ENCODE peak calls at places on chromosome 1, in eight cellular contexts. Z is AG09309, H is WTC11, L is Calu3, O is pancreas, N is progenitor cell of endocrine pancreas, Y is brain microvascular endothelial cell, F is breast epithelium. I is an unnamed sample.

GRCh38 chr1:73537400-73537799 is 660.6 kb downstream of the LRRIQ3 start:
- DNase-seq in Z (no peak), H (peak; percentile 55), L (no peak), O (no peak), N (no peak), Y (no peak), F (no peak), I (no peak)

GRCh38 chr1:204445860-204446412 is 34.3 kb upstream of the PPP1R15B start:
- DNase-seq in Z (no peak), H (peak; percentile 92), L (peak; percentile 60), O (peak; percentile 55), N (peak; percentile 37), Y (peak; percentile 13), F (no peak), I (peak; percentile 86)

GRCh38 chr1:165441166-165441955 is 3.6 kb downstream of the RXRG start:
- DNase-seq in Z (no peak), H (no peak), L (no peak), O (no peak), N (no peak), Y (no peak), F (no peak), I (peak; percentile 28)

GRCh38 chr1:29249170-29249691 is 12.9 kb downstream of the PTPRU start:
- DNase-seq in Z (no peak), H (peak; percentile 89), L (peak; percentile 77), O (no peak), N (no peak), Y (peak; percentile 56), F (no peak), I (no peak)

GRCh38 chr1:111739222-111739983 is at the start of gene INKA2:
- DNase-seq in Z (no peak), H (peak; percentile 95), L (peak; percentile 84), O (peak; percentile 85), N (peak; percentile 72), Y (peak; percentile 70), F (peak; percentile 83), I (peak; percentile 94)

GRCh38 chr1:39690225-39690624 is 1.0 kb downstream of the HPCAL4 start:
- DNase-seq in Z (no peak), H (no peak), L (no peak), O (no peak), N (no peak), Y (no peak), F (no peak), I (no peak)

GRCh38 chr1:207030522-207031009 is 2.0 kb downstream of the C1orf116 start:
- DNase-seq in Z (no peak), H (no peak), L (no peak), O (no peak), N (no peak), Y (no peak), F (no peak), I (no peak)

GRCh38 chr1:245332513-245332912 is 177.7 kb downstream of the KIF26B start:
- DNase-seq in Z (no peak), H (no peak), L (no peak), O (no peak), N (no peak), Y (no peak), F (no peak), I (no peak)

GRCh38 chr1:3064901-3065300 is 4.1 kb upstream of the PRDM16 start:
- DNase-seq in Z (no peak), H (no peak), L (no peak), O (no peak), N (no peak), Y (no peak), F (no peak), I (no peak)

GRCh38 chr1:19412654-19413053 is 72.7 kb downstream of the CAPZB start:
- DNase-seq in Z (no peak), H (no peak), L (no peak), O (no peak), N (no peak), Y (no peak), F (no peak), I (no peak)

GRCh38 chr1:79695133-79695532 is 688.6 kb upstream of the ADGRL4 start:
- DNase-seq in Z (no peak), H (no peak), L (no peak), O (no peak), N (no peak), Y (no peak), F (no peak), I (no peak)

GRCh38 chr1:19569786-19570185 is 74.3 kb upstream of the NBL1 start:
- DNase-seq in Z (peak; percentile 7), H (no peak), L (no peak), O (no peak), N (no peak), Y (no peak), F (no peak), I (no peak)

DNA sequence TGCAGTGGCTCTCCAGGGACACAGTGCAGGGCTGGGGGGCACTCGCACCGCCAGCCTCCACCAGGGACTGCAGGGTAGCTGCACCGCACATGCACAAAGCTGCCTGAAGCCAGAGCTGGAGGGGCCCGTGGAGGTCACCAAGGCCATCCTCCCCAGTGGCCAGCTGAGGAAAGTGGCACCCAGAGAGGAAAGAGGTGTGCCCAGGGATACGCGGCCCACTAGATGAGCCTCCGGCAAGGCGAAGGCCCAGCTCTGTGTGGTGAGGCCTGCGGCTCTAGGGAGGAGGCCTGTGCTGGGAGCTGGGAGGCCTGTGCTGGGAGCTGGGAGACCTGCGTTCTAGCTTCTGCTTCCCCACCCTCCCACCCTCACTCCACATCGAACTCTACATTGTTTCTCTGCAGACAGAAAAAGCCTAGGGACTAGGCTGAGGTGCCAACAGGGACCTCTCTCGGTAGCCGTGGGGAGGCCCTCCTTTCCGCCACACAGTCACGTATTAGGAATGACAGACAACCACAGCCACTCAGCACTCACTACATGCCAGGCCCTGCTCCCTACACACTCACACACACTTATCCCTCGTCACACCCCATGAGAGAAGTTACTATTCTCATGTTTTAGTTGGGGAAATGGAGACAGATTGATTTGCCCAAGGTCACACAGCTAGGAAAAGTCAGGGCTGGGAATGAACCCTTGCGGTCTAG is 921 bp upstream of the ASCL5 start:
- DNase-seq in Z (no peak), H (no peak), L (no peak), O (no peak), N (no peak), Y (peak; percentile 79), F (no peak), I (no peak)
- TF ChIP-seq CTCF in Z (no peak), H (no peak), L (no peak), O (no peak), N (no peak), Y (peak; percentile 23), F (no peak), I (no peak)

DNA sequence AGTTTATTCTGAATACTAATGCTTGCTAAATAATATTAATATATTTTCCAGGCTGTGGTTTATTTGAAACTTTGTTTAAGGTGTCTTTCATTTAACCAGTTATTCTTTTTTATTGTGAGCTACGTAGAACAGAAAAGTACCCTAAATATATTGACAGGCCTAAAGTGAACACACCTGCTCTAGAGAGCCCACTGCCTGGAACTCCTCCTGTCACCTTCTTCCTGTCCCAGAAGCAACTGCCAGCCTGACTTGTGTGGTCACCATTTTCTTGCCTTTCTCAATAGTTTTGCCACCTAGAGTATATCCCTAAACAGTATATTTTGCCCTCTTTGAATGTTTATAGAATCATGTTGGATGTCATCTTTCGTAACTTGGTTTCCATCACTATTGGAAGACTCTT is 48.5 kb downstream of the SCCPDH start:
- DNase-seq in Z (no peak), H (no peak), L (no peak), O (no peak), N (no peak), Y (no peak), F (no peak), I (no peak)
- TF ChIP-seq CTCF in Z (no peak), H (no peak), L (no peak), O (no peak), N (no peak), Y (no peak), F (no peak), I (no peak)

DNA sequence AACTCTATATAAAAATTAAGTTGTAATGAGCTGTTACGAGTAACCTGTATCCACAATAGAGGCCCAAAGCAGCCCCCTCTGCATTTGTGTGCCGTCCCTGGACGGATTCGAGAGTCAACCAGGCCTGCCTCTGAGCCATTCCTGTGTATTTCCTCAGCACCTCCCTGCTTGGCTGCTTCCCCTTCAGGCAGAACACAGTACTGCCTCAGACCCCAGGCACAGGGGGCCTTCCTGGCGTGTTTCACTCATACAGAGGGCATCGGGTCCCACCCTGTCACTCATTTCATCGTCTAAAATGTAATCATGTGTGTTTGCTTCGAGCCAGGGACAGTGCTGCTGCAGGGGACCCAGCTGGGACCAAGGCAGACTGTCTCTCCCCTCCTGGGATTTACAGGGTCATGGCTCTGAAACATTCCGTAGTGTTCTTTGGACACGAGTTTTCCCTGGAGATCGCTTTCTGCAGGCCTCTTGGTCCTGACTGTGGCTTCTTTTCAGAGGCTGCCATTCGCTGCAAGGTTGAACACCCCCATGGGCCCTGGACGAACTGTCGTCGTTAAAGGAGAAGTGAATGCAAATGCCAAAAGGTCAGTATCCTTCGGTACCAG is 19.4 kb downstream of the LGALS8 start:
- DNase-seq in Z (no peak), H (peak; percentile 32), L (no peak), O (no peak), N (no peak), Y (no peak), F (no peak), I (peak; percentile 62)
- TF ChIP-seq CTCF in Z (peak; percentile 6), H (peak; percentile 32), L (no peak), O (no peak), N (peak; percentile 39), Y (peak; percentile 50), F (no peak), I (peak; percentile 65)

GRCh38 chr1:114219247-114219872 is 65.7 kb upstream of the SYT6 start:
- DNase-seq in Z (no peak), H (no peak), L (no peak), O (no peak), N (no peak), Y (no peak), F (no peak), I (no peak)
- TF ChIP-seq CTCF in Z (peak; percentile 42), H (no peak), L (no peak), O (no peak), N (peak; percentile 11), Y (peak; percentile 55), F (no peak), I (no peak)

I was measured in glutamatergic neuron.